ENCODE peak calls at places on chromosomes 12 and 14, in seven cellular contexts. One of them, this sample, is unnamed.
A peak's percentile ranks its signal among the peaks of the same experiment; 100 is the strongest.

GRCh38 chr12:125983094-125983783 is 918.0 kb downstream of the AACS start:
- DNase-seq in heart right ventricle: no peak
- DNase-seq in stomach: peak; percentile 25
- DNase-seq in sigmoid colon: peak; percentile 74
- DNase-seq in heart left ventricle: peak; percentile 31
- DNase-seq in upper lobe of right lung: peak; percentile 74
- DNase-seq in tibial nerve: peak; percentile 35
- DNase-seq in this sample: no peak

GRCh38 chr12:8028267-8028666 is 4.2 kb upstream of the FOXJ2 start:
- DNase-seq in upper lobe of right lung: no peak
- DNase-seq in heart right ventricle: no peak
- DNase-seq in stomach: no peak
- DNase-seq in tibial nerve: no peak
- DNase-seq in sigmoid colon: no peak
- DNase-seq in heart left ventricle: no peak
- DNase-seq in this sample: no peak

GRCh38 chr14:88129306-88130056 is 124.5 kb downstream of the GPR65 start:
- DNase-seq in upper lobe of right lung: no peak
- DNase-seq in heart left ventricle: peak; percentile 25
- DNase-seq in tibial nerve: peak; percentile 14
- DNase-seq in sigmoid colon: no peak
- DNase-seq in stomach: no peak
- DNase-seq in heart right ventricle: peak; percentile 22
- DNase-seq in this sample: no peak

GRCh38 chr12:49456280-49456679 is 82.5 kb upstream of the KCNH3 start:
- DNase-seq in heart right ventricle: no peak
- DNase-seq in sigmoid colon: no peak
- DNase-seq in stomach: no peak
- DNase-seq in heart left ventricle: no peak
- DNase-seq in tibial nerve: no peak
- DNase-seq in upper lobe of right lung: no peak
- DNase-seq in this sample: no peak

GRCh38 chr12:116529048-116529447 is 30.1 kb upstream of the MAP1LC3B2 start:
- DNase-seq in heart left ventricle: no peak
- DNase-seq in sigmoid colon: no peak
- DNase-seq in tibial nerve: no peak
- DNase-seq in stomach: no peak
- DNase-seq in upper lobe of right lung: no peak
- DNase-seq in heart right ventricle: no peak
- DNase-seq in this sample: no peak

GRCh38 chr12:12952036-12952435 is at the start of gene GPRC5D:
- DNase-seq in stomach: no peak
- DNase-seq in tibial nerve: no peak
- DNase-seq in sigmoid colon: no peak
- DNase-seq in heart left ventricle: no peak
- DNase-seq in upper lobe of right lung: no peak
- DNase-seq in heart right ventricle: no peak
- DNase-seq in this sample: no peak

GRCh38 chr12:122537021-122537420 is 10.0 kb downstream of the KNTC1 start:
- DNase-seq in tibial nerve: no peak
- DNase-seq in sigmoid colon: no peak
- DNase-seq in stomach: no peak
- DNase-seq in heart right ventricle: no peak
- DNase-seq in upper lobe of right lung: no peak
- DNase-seq in heart left ventricle: no peak
- DNase-seq in this sample: no peak

GRCh38 chr12:9742665-9743064 is 9.8 kb upstream of the CLECL1 start:
- DNase-seq in sigmoid colon: no peak
- DNase-seq in heart right ventricle: no peak
- DNase-seq in stomach: peak; percentile 44
- DNase-seq in tibial nerve: no peak
- DNase-seq in upper lobe of right lung: no peak
- DNase-seq in heart left ventricle: no peak
- DNase-seq in this sample: no peak

GRCh38 chr12:51884676-51885229 is 3.1 kb upstream of the ANKRD33 start:
- DNase-seq in sigmoid colon: peak; percentile 52
- DNase-seq in upper lobe of right lung: peak; percentile 6
- DNase-seq in tibial nerve: no peak
- DNase-seq in heart right ventricle: no peak
- DNase-seq in stomach: no peak
- DNase-seq in heart left ventricle: no peak
- DNase-seq in this sample: no peak

GRCh38 chr12:16473610-16474326 is 126.3 kb downstream of the MGST1 start:
- DNase-seq in heart right ventricle: no peak
- DNase-seq in heart left ventricle: no peak
- DNase-seq in stomach: no peak
- DNase-seq in upper lobe of right lung: no peak
- DNase-seq in tibial nerve: no peak
- DNase-seq in sigmoid colon: no peak
- DNase-seq in this sample: no peak

GRCh38 chr14:105929327-105930081 is 403.1 kb downstream of the TMEM121 start:
- DNase-seq in stomach: no peak
- DNase-seq in heart right ventricle: no peak
- DNase-seq in heart left ventricle: no peak
- DNase-seq in sigmoid colon: peak; percentile 62
- DNase-seq in upper lobe of right lung: peak; percentile 59
- DNase-seq in tibial nerve: no peak
- DNase-seq in this sample: peak; percentile 32

GRCh38 chr12:53560912-53561589 is 53.8 kb upstream of the NPFF start:
- DNase-seq in heart left ventricle: no peak
- DNase-seq in sigmoid colon: no peak
- DNase-seq in heart right ventricle: no peak
- DNase-seq in tibial nerve: no peak
- DNase-seq in upper lobe of right lung: no peak
- DNase-seq in stomach: no peak
- DNase-seq in this sample: no peak

GRCh38 chr12:39383064-39383552 is 59.8 kb downstream of the KIF21A start:
- DNase-seq in tibial nerve: no peak
- DNase-seq in heart left ventricle: no peak
- DNase-seq in heart right ventricle: no peak
- DNase-seq in upper lobe of right lung: no peak
- DNase-seq in sigmoid colon: no peak
- DNase-seq in stomach: no peak
- DNase-seq in this sample: no peak

GRCh38 chr14:39467889-39468524 is 35.8 kb upstream of the FBXO33 start:
- DNase-seq in heart right ventricle: no peak
- DNase-seq in stomach: no peak
- DNase-seq in upper lobe of right lung: no peak
- DNase-seq in tibial nerve: no peak
- DNase-seq in sigmoid colon: no peak
- DNase-seq in heart left ventricle: no peak
- DNase-seq in this sample: no peak

GRCh38 chr12:90543841-90544240 is 411.1 kb downstream of the CCER1 start:
- DNase-seq in stomach: no peak
- DNase-seq in sigmoid colon: no peak
- DNase-seq in heart right ventricle: no peak
- DNase-seq in tibial nerve: no peak
- DNase-seq in upper lobe of right lung: no peak
- DNase-seq in heart left ventricle: no peak
- DNase-seq in this sample: no peak

GRCh38 chr12:21276826-21277225 is 57.9 kb downstream of the SLCO1A2 start:
- DNase-seq in stomach: no peak
- DNase-seq in tibial nerve: no peak
- DNase-seq in upper lobe of right lung: no peak
- DNase-seq in sigmoid colon: no peak
- DNase-seq in heart right ventricle: no peak
- DNase-seq in heart left ventricle: no peak
- DNase-seq in this sample: no peak

GRCh38 chr12:26130728-26131127 is 5.9 kb upstream of the BHLHE41 start:
- DNase-seq in heart left ventricle: no peak
- DNase-seq in heart right ventricle: no peak
- DNase-seq in stomach: no peak
- DNase-seq in sigmoid colon: no peak
- DNase-seq in tibial nerve: no peak
- DNase-seq in upper lobe of right lung: no peak
- DNase-seq in this sample: no peak

GRCh38 chr14:80133457-80133856 is 77.8 kb downstream of the DIO2 start:
- DNase-seq in sigmoid colon: no peak
- DNase-seq in upper lobe of right lung: no peak
- DNase-seq in heart right ventricle: no peak
- DNase-seq in stomach: no peak
- DNase-seq in heart left ventricle: no peak
- DNase-seq in tibial nerve: no peak
- DNase-seq in this sample: no peak

GRCh38 chr12:114274131-114274530 is 131.8 kb downstream of the TBX5 start:
- DNase-seq in heart right ventricle: no peak
- DNase-seq in stomach: no peak
- DNase-seq in upper lobe of right lung: no peak
- DNase-seq in heart left ventricle: no peak
- DNase-seq in tibial nerve: no peak
- DNase-seq in sigmoid colon: no peak
- DNase-seq in this sample: no peak

GRCh38 chr12:58288191-58288590 is 346.8 kb downstream of the ATP23 start:
- DNase-seq in stomach: no peak
- DNase-seq in heart right ventricle: no peak
- DNase-seq in heart left ventricle: peak; percentile 26
- DNase-seq in sigmoid colon: no peak
- DNase-seq in tibial nerve: no peak
- DNase-seq in upper lobe of right lung: no peak
- DNase-seq in this sample: no peak

GRCh38 chr12:58283553-58283952 is 342.2 kb downstream of the ATP23 start:
- DNase-seq in heart left ventricle: no peak
- DNase-seq in heart right ventricle: no peak
- DNase-seq in sigmoid colon: no peak
- DNase-seq in tibial nerve: no peak
- DNase-seq in upper lobe of right lung: no peak
- DNase-seq in stomach: no peak
- DNase-seq in this sample: no peak

GRCh38 chr12:58286353-58286752 is 345.0 kb downstream of the ATP23 start:
- DNase-seq in stomach: no peak
- DNase-seq in tibial nerve: no peak
- DNase-seq in heart left ventricle: no peak
- DNase-seq in upper lobe of right lung: no peak
- DNase-seq in heart right ventricle: no peak
- DNase-seq in sigmoid colon: no peak
- DNase-seq in this sample: no peak

GRCh38 chr12:58291106-58291505 is 349.7 kb downstream of the ATP23 start:
- DNase-seq in heart left ventricle: no peak
- DNase-seq in sigmoid colon: no peak
- DNase-seq in heart right ventricle: no peak
- DNase-seq in stomach: no peak
- DNase-seq in tibial nerve: no peak
- DNase-seq in upper lobe of right lung: no peak
- DNase-seq in this sample: no peak

GRCh38 chr12:58285551-58285950 is 344.2 kb downstream of the ATP23 start:
- DNase-seq in tibial nerve: no peak
- DNase-seq in heart left ventricle: no peak
- DNase-seq in sigmoid colon: no peak
- DNase-seq in heart right ventricle: no peak
- DNase-seq in upper lobe of right lung: no peak
- DNase-seq in stomach: no peak
- DNase-seq in this sample: no peak
- H3K27me3 ChIP-seq in tibial nerve: no peaks in the 10 kb centered on the region
- H3K27me3 ChIP-seq in heart left ventricle: no peaks in the 10 kb centered on the region
- H3K27me3 ChIP-seq in sigmoid colon: no peaks in the 10 kb centered on the region
- H3K27me3 ChIP-seq in heart right ventricle: no peaks in the 10 kb centered on the region
- H3K27me3 ChIP-seq in upper lobe of right lung: no peaks in the 10 kb centered on the region
- H3K27me3 ChIP-seq in stomach: no peaks in the 10 kb centered on the region
- H3K27me3 ChIP-seq in this sample: no peaks in the 10 kb centered on the region

GRCh38 chr12:74539765-74540526 is 2.3 kb downstream of the ATXN7L3B start:
- DNase-seq in sigmoid colon: no peak
- DNase-seq in tibial nerve: no peak
- DNase-seq in stomach: no peak
- DNase-seq in heart right ventricle: no peak
- DNase-seq in upper lobe of right lung: no peak
- DNase-seq in heart left ventricle: no peak
- DNase-seq in this sample: no peak

GRCh38 chr12:74537707-74538385 is at the start of gene ATXN7L3B:
- DNase-seq in upper lobe of right lung: peak; percentile 97
- DNase-seq in tibial nerve: peak; percentile 82
- DNase-seq in stomach: peak; percentile 94
- DNase-seq in heart left ventricle: peak; percentile 96
- DNase-seq in heart right ventricle: peak; percentile 94
- DNase-seq in sigmoid colon: peak; percentile 96
- DNase-seq in this sample: peak; percentile 97

GRCh38 chr12:74537126-74537706 is 419 bp upstream of the ATXN7L3B start:
- DNase-seq in sigmoid colon: no peak
- DNase-seq in stomach: no peak
- DNase-seq in heart left ventricle: no peak
- DNase-seq in heart right ventricle: no peak
- DNase-seq in upper lobe of right lung: no peak
- DNase-seq in tibial nerve: no peak
- DNase-seq in this sample: no peak

GRCh38 chr12:74539261-74539660 is 1.6 kb downstream of the ATXN7L3B start:
- DNase-seq in upper lobe of right lung: no peak
- DNase-seq in heart left ventricle: no peak
- DNase-seq in heart right ventricle: no peak
- DNase-seq in stomach: no peak
- DNase-seq in tibial nerve: no peak
- DNase-seq in sigmoid colon: no peak
- DNase-seq in this sample: no peak

GRCh38 chr12:74538491-74539258 is 1.0 kb downstream of the ATXN7L3B start:
- DNase-seq in heart right ventricle: no peak
- DNase-seq in heart left ventricle: no peak
- DNase-seq in upper lobe of right lung: no peak
- DNase-seq in tibial nerve: no peak
- DNase-seq in stomach: no peak
- DNase-seq in sigmoid colon: no peak
- DNase-seq in this sample: no peak
- TF ChIP-seq CTCF in heart right ventricle: no peak
- TF ChIP-seq CTCF in heart left ventricle: no peak
- TF ChIP-seq CTCF in upper lobe of right lung: no peak
- TF ChIP-seq CTCF in tibial nerve: no peak
- TF ChIP-seq CTCF in stomach: no peak
- TF ChIP-seq CTCF in sigmoid colon: no peak
- TF ChIP-seq CTCF in this sample: no peak

GRCh38 chr14:42023452-42023851 is 416.8 kb downstream of the LRFN5 start:
- DNase-seq in upper lobe of right lung: no peak
- DNase-seq in stomach: no peak
- DNase-seq in sigmoid colon: no peak
- DNase-seq in tibial nerve: no peak
- DNase-seq in heart left ventricle: no peak
- DNase-seq in heart right ventricle: no peak
- DNase-seq in this sample: no peak

GRCh38 chr14:42028607-42029006 is 421.9 kb downstream of the LRFN5 start:
- DNase-seq in upper lobe of right lung: no peak
- DNase-seq in sigmoid colon: no peak
- DNase-seq in heart left ventricle: no peak
- DNase-seq in heart right ventricle: no peak
- DNase-seq in stomach: no peak
- DNase-seq in tibial nerve: no peak
- DNase-seq in this sample: no peak

DNA sequence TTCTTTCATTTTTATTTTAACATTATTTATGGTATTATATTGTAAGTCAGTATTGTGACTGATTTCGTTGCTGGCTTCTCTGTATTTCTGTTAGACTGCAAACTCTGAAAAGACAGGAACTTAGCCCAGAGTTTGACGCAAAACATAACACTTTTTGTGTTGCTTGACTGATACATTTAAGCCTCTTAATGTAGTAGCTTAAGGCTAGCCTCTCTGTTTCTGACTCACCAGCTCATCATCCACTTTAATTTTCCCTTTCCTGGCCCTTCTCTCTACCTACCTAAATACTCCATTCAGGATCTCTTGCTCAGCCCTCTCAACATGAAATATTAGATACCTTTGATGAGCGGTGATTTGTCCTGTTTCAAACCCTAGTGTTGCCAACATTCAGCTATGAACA is 420.6 kb downstream of the LRFN5 start:
- DNase-seq in heart left ventricle: no peak
- DNase-seq in heart right ventricle: no peak
- DNase-seq in tibial nerve: no peak
- DNase-seq in upper lobe of right lung: no peak
- DNase-seq in sigmoid colon: no peak
- DNase-seq in stomach: no peak
- DNase-seq in this sample: no peak
- H3K27me3 ChIP-seq in heart left ventricle: no peaks in the 10 kb centered on the region
- H3K27me3 ChIP-seq in heart right ventricle: no peaks in the 10 kb centered on the region
- H3K27me3 ChIP-seq in tibial nerve: no peaks in the 10 kb centered on the region
- H3K27me3 ChIP-seq in upper lobe of right lung: no peaks in the 10 kb centered on the region
- H3K27me3 ChIP-seq in sigmoid colon: no peaks in the 10 kb centered on the region
- H3K27me3 ChIP-seq in stomach: no peaks in the 10 kb centered on the region
- H3K27me3 ChIP-seq in this sample: no peaks in the 10 kb centered on the region

GRCh38 chr12:2693204-2693860 is 101.4 kb upstream of the FKBP4 start:
- DNase-seq in stomach: no peak
- DNase-seq in upper lobe of right lung: no peak
- DNase-seq in heart left ventricle: no peak
- DNase-seq in heart right ventricle: no peak
- DNase-seq in sigmoid colon: no peak
- DNase-seq in tibial nerve: no peak
- DNase-seq in this sample: no peak
- TF ChIP-seq CTCF in stomach: no peak
- TF ChIP-seq CTCF in upper lobe of right lung: no peak
- TF ChIP-seq CTCF in heart left ventricle: no peak
- TF ChIP-seq CTCF in heart right ventricle: no peak
- TF ChIP-seq CTCF in sigmoid colon: no peak
- TF ChIP-seq CTCF in tibial nerve: no peak
- TF ChIP-seq CTCF in this sample: no peak

This sample was measured in psoas muscle.